ENCODE peak calls at places on chromosomes 12 and 14, in four cellular contexts. Y is tibial artery, L is neural progenitor cell, O is esophagus squamous epithelium. P is an unnamed sample.

GRCh38 chr14:88616697-88617096 is 53.9 kb downstream of the ZC3H14 start:
- DNase-seq in O (no peak), Y (no peak), L (no peak), P (no peak)

GRCh38 chr12:28500373-28501024 is 310.2 kb downstream of the CCDC91 start:
- DNase-seq in O (no peak), Y (no peak), L (no peak), P (no peak)

GRCh38 chr12:103647267-103647666 is 60.2 kb downstream of the STAB2 start:
- DNase-seq in L (no peak), Y (no peak), O (no peak), P (no peak)

GRCh38 chr12:57899010-57899662 is 42.2 kb upstream of the ATP23 start:
- DNase-seq in O (no peak), L (no peak), Y (peak), P (no peak)

GRCh38 chr12:5964913-5965900 is 20.1 kb upstream of the ANO2 start:
- DNase-seq in Y (no peak), L (no peak), O (no peak), P (no peak)

GRCh38 chr12:49793620-49794019 is 34.6 kb downstream of the NCKAP5L start:
- DNase-seq in L (no peak), O (no peak), Y (no peak), P (no peak)

GRCh38 chr12:98471085-98471484 is 44.3 kb upstream of the TMPO start:
- DNase-seq in Y (no peak), O (no peak), L (no peak), P (no peak)

GRCh38 chr12:27595231-27595642 is 71.2 kb downstream of the PPFIBP1 start:
- DNase-seq in L (peak), Y (peak), O (no peak), P (no peak)

GRCh38 chr12:6267007-6267721 is 43.3 kb upstream of the PLEKHG6 start:
- DNase-seq in Y (no peak), O (no peak), L (no peak), P (peak)

GRCh38 chr12:67391034-67391433 is 121.9 kb downstream of the CAND1 start:
- DNase-seq in Y (no peak), O (no peak), L (no peak), P (no peak)

GRCh38 chr12:6851921-6852650 is at the start of gene USP5:
- DNase-seq in Y (peak), L (peak), O (peak), P (peak)

GRCh38 chr12:92058664-92059063 is 87.0 kb downstream of the BTG1 start:
- DNase-seq in L (no peak), O (no peak), Y (no peak), P (no peak)

GRCh38 chr14:38389666-38390065 is 133.8 kb upstream of the CLEC14A start:
- DNase-seq in O (no peak), Y (no peak), L (no peak), P (no peak)

GRCh38 chr12:122726056-122726558 is 4.5 kb downstream of the HCAR1 start:
- DNase-seq in O (no peak), Y (no peak), L (no peak), P (no peak)

GRCh38 chr12:19613051-19613535 is 173.8 kb downstream of the AEBP2 start:
- DNase-seq in Y (no peak), L (no peak), O (no peak), P (no peak)

GRCh38 chr14:54172114-54172513 is 215.5 kb upstream of the BMP4 start:
- DNase-seq in Y (no peak), L (no peak), O (no peak), P (no peak)

GRCh38 chr14:101202627-101203404 is 299.3 kb upstream of the RTL1 start:
- DNase-seq in Y (no peak), O (no peak), L (no peak), P (no peak)

GRCh38 chr12:127054531-127054930 is 1212.4 kb upstream of the TMEM132C start:
- DNase-seq in O (no peak), L (no peak), Y (no peak), P (no peak)

GRCh38 chr14:96090441-96091148 is 51.4 kb downstream of the C14orf132 start:
- DNase-seq in O (no peak), L (no peak), Y (peak), P (no peak)

GRCh38 chr12:3634348-3634747 is 118.6 kb downstream of the CRACR2A start:
- DNase-seq in L (peak), Y (no peak), O (no peak), P (no peak)

GRCh38 chr12:63917864-63918742 is 73.6 kb downstream of the SRGAP1 start:
- DNase-seq in Y (no peak), L (no peak), O (no peak), P (no peak)

GRCh38 chr12:49868952-49869815 is 26.3 kb upstream of the BCDIN3D start:
- DNase-seq in O (no peak), L (no peak), Y (peak), P (peak)

GRCh38 chr12:110826592-110827200 is 20.1 kb upstream of the CCDC63 start:
- DNase-seq in L (peak), Y (peak), O (peak), P (peak)

GRCh38 chr12:110825530-110825929 is 21.3 kb upstream of the CCDC63 start:
- DNase-seq in L (no peak), Y (no peak), O (no peak), P (no peak)

GRCh38 chr12:110824342-110824741 is 22.4 kb upstream of the CCDC63 start:
- DNase-seq in O (no peak), Y (no peak), L (no peak), P (no peak)

DNA sequence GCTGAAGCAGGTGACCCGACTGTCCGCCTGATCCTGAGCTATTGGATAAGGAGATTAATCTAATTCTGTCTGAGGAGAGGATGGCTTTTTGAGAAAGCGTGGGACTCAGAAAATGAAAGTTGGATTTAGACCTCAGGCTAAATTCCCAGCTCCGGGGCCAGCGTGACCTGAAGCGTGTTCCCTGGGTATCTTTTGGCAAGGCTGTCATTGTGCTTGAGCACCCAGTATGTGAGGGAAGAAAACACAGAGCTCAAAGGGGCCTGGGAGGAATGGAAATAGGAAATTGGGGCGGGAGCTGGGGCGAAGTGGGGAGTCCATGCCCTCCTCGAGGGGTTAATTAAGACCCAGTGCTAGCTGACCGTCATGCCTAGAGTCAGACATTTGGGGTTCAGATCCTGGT is 17.5 kb upstream of the CCDC63 start:
- DNase-seq in Y (no peak), L (no peak), O (no peak), P (no peak)
- H3K4me3 ChIP-seq in Y (no peak), L (no peak), O (no peak), P (no peak)

GRCh38 chr14:93002851-93003298 is 79.9 kb downstream of the CHGA start:
- DNase-seq in L (no peak), Y (no peak), O (no peak), P (no peak)

GRCh38 chr14:92997343-92998061 is 74.6 kb downstream of the CHGA start:
- DNase-seq in O (no peak), Y (no peak), L (no peak), P (no peak)

GRCh38 chr14:93002049-93002448 is 79.1 kb downstream of the CHGA start:
- DNase-seq in Y (no peak), O (no peak), L (no peak), P (no peak)

GRCh38 chr14:92994942-92995341 is 72.0 kb downstream of the CHGA start:
- DNase-seq in O (no peak), L (no peak), Y (no peak), P (no peak)

DNA sequence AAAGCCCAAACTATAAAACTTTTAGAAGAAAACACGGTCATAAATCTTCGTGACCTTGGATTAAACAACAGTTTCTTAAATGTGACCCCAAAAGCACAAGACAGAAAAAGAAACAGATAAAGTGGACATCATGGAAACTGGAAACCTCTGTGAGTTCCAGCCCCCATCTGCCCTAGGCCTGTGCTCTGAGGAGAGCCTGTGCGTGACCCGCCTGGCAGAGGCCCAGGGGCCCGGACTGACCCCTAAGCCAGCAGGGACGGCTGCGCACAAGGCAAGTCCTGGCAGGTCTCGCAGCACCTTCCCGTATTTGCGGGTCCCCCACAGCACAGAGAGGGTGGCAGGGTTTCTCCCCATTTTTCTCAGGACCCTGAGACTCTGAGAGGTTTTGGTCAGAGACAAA is 76.0 kb downstream of the CHGA start:
- DNase-seq in Y (no peak), L (no peak), O (no peak), P (no peak)
- TF ChIP-seq CTCF in Y (no peak), L (no peak), O (no peak), P (no peak)

DNA sequence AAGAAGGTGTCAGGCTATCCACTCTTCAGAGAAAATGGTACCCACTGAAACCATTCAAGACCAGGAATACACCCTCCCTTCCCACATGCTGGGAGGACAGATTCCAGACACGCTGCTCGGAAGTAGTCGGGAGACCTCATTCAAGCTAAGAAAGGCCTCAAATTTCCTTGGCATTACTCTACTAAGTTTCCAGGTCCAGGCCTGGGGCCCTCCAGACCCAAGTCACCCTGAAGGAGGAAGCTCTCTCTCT is 27.1 kb upstream of the RPLP0 start:
- DNase-seq in Y (no peak), L (no peak), O (no peak), P (no peak)
- H3K4me3 ChIP-seq in Y (no peak), L (no peak), O (peak), P (no peak)

GRCh38 chr12:10615532-10615931 is 2.1 kb upstream of the MAGOHB start:
- DNase-seq in L (no peak), Y (no peak), O (no peak), P (peak)
- TF ChIP-seq CTCF in L (no peak), Y (no peak), O (no peak), P (peak)

GRCh38 chr12:111546758-111547383 is 52.2 kb downstream of the ATXN2 start:
- DNase-seq in O (no peak), Y (no peak), L (no peak), P (no peak)
- H3K4me3 ChIP-seq in O (no peak), Y (no peak), L (no peak), P (no peak)

GRCh38 chr14:65015391-65015790 is 28.7 kb downstream of the FNTB start:
- DNase-seq in Y (no peak), L (no peak), O (no peak), P (no peak)

GRCh38 chr14:65019944-65020566 is 33.4 kb downstream of the FNTB start:
- DNase-seq in Y (no peak), L (peak), O (no peak), P (peak)

GRCh38 chr14:65011559-65011958 is 24.9 kb downstream of the FNTB start:
- DNase-seq in Y (no peak), L (no peak), O (no peak), P (no peak)

GRCh38 chr14:65012353-65012752 is 25.7 kb downstream of the FNTB start:
- DNase-seq in L (no peak), O (no peak), Y (no peak), P (no peak)

GRCh38 chr14:65016461-65016860 is 29.8 kb downstream of the FNTB start:
- DNase-seq in O (no peak), Y (no peak), L (no peak), P (no peak)
- TF ChIP-seq CTCF in O (no peak), Y (no peak), L (no peak), P (no peak)

P was measured in LNCaP clone FGC.